ENCODE peak calls at places on chromosomes 7 and 10, in ten cellular contexts. R is caudate nucleus, N is body of pancreas, Y is aorta, J is AG04450, T is small intestine, V is thoracic aorta, M is lung, Z is RWPE1, S is adrenal gland. L is an unnamed sample.

GRCh38 chr10:48604408-48605263 is at the start of gene ARHGAP22:
- DNase-seq in R (peak), N (peak), Y (peak), J (no peak), T (peak), V (peak), M (no peak), Z (peak), S (peak), L (peak)

GRCh38 chr10:49690673-49691356 is 11.4 kb downstream of the C10orf53 start:
- DNase-seq in R (no peak), N (no peak), Y (no peak), J (no peak), T (no peak), V (no peak), M (no peak), Z (no peak), S (no peak), L (no peak)

GRCh38 chr7:27611043-27611442 is 51.6 kb downstream of the HIBADH start:
- DNase-seq in R (no peak), N (no peak), Y (no peak), J (no peak), T (no peak), V (no peak), M (peak), Z (peak), S (no peak), L (no peak)

GRCh38 chr10:131819241-131820072 is 81.4 kb upstream of the PPP2R2D start:
- DNase-seq in R (no peak), N (no peak), Y (peak), J (no peak), T (no peak), V (no peak), M (no peak), Z (no peak), S (no peak), L (no peak)

GRCh38 chr7:91266067-91266930 is 2.1 kb downstream of the FZD1 start:
- DNase-seq in R (no peak), N (no peak), Y (peak), J (no peak), T (no peak), V (no peak), M (no peak), Z (no peak), S (peak), L (peak)

GRCh38 chr7:120691915-120692314 is 166.0 kb downstream of the TSPAN12 start:
- DNase-seq in R (no peak), N (no peak), Y (no peak), J (no peak), T (no peak), V (no peak), M (no peak), Z (no peak), S (no peak), L (no peak)

GRCh38 chr10:112083526-112083925 is 100.0 kb downstream of the GPAM start:
- DNase-seq in R (no peak), N (no peak), Y (no peak), J (no peak), T (peak), V (no peak), M (no peak), Z (no peak), S (no peak), L (no peak)

GRCh38 chr7:100642534-100642907 is 1.2 kb upstream of the TFR2 start:
- DNase-seq in R (no peak), N (no peak), Y (no peak), J (no peak), T (peak), V (no peak), M (no peak), Z (no peak), S (no peak), L (no peak)

DNA sequence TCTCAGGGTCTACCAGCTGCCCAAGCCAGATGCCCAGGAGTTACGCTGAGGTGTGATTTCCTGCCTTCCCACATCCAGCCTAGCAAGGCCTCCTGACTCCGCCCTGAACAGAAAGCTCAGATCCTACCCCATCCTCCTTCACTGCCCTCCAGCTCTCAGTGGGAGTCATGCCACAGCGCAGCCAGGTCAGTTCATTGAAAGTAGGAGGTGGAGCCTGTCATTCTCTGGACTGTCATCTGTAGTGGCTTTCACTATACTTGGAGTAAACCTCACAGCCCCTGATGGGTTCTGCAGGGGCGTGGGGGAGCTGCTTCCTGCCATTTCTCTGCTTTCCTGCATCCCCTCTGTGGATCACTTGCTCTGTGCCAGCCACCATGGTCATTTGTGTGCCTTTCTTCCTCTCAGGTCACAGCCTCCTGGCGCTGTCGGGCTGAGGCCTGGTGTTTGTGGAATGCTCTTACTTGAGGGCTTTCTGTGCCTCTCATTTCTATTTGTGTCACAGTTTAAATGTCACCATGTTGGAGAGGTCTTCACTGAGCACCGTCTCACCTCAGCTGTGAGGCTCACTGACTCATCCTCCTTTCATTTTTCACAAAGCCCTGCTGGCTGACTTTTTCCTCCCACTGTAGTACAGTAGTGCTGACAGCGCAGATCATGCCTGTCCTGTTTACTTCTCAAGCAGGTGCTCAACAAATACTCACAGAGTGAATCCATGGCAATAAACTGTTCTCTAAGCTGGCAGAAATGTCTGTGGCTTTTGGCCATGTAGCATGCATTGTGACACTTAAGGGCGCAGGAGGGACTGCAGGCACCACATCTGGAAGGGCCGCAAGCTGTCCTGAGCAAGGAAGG is 61.0 kb upstream of the TMEM248 start:
- DNase-seq in R (no peak), N (no peak), Y (no peak), J (no peak), T (no peak), V (no peak), M (no peak), Z (no peak), S (peak), L (no peak)
- H3K27ac ChIP-seq in R (peak), N (no peak), Y (no peak), J (no peak), T (peak), V (no peak), M (no peak), Z (no peak), S (no peak), L (peak)

GRCh38 chr7:143013897-143014296 is 13.0 kb downstream of the OR9A2 start:
- DNase-seq in R (no peak), N (no peak), Y (no peak), J (peak), T (no peak), V (no peak), M (no peak), Z (no peak), S (peak), L (no peak)

GRCh38 chr7:143016996-143017395 is 9.9 kb downstream of the OR9A2 start:
- DNase-seq in R (no peak), N (no peak), Y (no peak), J (no peak), T (no peak), V (no peak), M (no peak), Z (no peak), S (no peak), L (no peak)

GRCh38 chr7:143013473-143013872 is 13.5 kb downstream of the OR9A2 start:
- DNase-seq in R (no peak), N (peak), Y (no peak), J (no peak), T (no peak), V (no peak), M (no peak), Z (no peak), S (no peak), L (no peak)

GRCh38 chr7:143015102-143015501 is 11.8 kb downstream of the OR9A2 start:
- DNase-seq in R (no peak), N (no peak), Y (no peak), J (no peak), T (no peak), V (no peak), M (no peak), Z (no peak), S (no peak), L (no peak)

DNA sequence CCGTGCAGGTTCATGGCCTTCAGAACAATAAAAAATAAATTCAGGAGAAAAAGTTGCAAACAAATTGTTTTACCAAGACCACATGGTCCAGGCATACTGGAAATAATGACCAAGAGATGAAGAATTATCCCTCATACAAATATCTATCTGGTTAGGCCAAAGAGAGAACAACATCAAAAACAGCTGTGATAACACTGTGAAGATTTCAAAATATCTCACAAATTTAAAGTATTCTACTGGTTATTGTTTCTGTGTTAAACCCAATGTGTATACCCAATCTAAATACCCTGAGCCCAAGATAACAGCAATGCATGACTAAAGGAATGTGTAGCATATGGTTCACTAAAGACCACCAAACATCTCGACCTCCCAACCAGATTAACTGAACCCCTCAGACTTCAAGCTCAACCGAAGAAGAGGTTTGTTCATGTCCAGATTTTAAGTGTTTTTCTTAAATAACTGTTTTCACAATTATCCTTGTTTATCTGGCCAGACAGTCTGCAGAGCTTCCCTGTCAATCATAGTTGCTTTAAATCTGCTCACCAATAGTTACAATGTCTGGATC is 10.9 kb downstream of the OR9A2 start:
- DNase-seq in R (no peak), N (no peak), Y (no peak), J (no peak), T (no peak), V (no peak), M (no peak), Z (no peak), S (no peak), L (no peak)
- H3K27ac ChIP-seq in R (no peak), N (no peak), Y (no peak), J (no peak), T (no peak), V (no peak), M (no peak), Z (no peak), S (no peak), L (no peak)

GRCh38 chr10:75778665-75779064 is 347.2 kb downstream of the LRMDA start:
- DNase-seq in R (no peak), N (no peak), Y (no peak), J (no peak), T (no peak), V (no peak), M (no peak), Z (no peak), S (no peak), L (no peak)
- H3K27ac ChIP-seq in R (no peak), N (no peak), Y (no peak), J (no peak), T (no peak), V (peak), M (no peak), Z (no peak), S (no peak), L (peak)

GRCh38 chr7:127887096-127887495 is 144.1 kb downstream of the LRRC4 start:
- DNase-seq in R (no peak), N (no peak), Y (no peak), J (no peak), T (no peak), V (no peak), M (no peak), Z (no peak), S (no peak), L (no peak)

GRCh38 chr7:127886248-127886647 is 145.0 kb downstream of the LRRC4 start:
- DNase-seq in R (no peak), N (no peak), Y (no peak), J (no peak), T (peak), V (no peak), M (no peak), Z (no peak), S (no peak), L (no peak)

GRCh38 chr7:127885843-127886242 is 145.4 kb downstream of the LRRC4 start:
- DNase-seq in R (no peak), N (peak), Y (no peak), J (no peak), T (no peak), V (peak), M (no peak), Z (no peak), S (peak), L (no peak)

GRCh38 chr7:127884066-127884559 is 147.1 kb downstream of the LRRC4 start:
- DNase-seq in R (no peak), N (peak), Y (no peak), J (no peak), T (peak), V (no peak), M (no peak), Z (no peak), S (no peak), L (peak)

DNA sequence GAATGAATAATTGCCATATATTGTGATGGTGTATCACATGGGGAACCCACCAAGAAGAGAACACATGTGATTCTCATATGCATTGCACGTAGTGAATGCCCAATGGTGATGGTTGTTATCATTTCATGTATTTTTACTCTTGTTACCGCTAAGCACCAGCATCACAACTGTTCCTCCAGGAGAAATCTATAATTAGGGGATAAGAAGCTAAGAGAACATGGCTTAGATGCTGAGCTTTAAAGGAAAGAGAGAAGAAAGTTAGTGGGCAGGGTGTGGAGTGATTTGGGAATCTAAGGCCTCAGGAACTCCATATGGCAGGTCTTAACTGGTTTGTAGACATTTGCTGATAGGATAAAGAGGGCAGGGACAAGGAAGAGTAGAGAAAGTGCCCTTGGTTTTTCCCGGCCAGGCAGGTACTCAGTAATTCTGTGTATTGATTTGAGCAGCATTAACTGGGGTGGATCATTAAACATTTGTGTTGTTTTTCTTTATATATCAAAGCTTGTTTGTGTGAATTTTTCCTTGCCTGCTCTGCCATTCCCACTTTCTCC is 145.9 kb downstream of the LRRC4 start:
- DNase-seq in R (no peak), N (no peak), Y (no peak), J (no peak), T (peak), V (no peak), M (no peak), Z (no peak), S (no peak), L (no peak)
- H3K27ac ChIP-seq in R (no peak), N (peak), Y (peak), J (no peak), T (no peak), V (no peak), M (no peak), Z (no peak), S (no peak), L (peak)

GRCh38 chr10:116706281-116706680 is 36.1 kb downstream of the HSPA12A start:
- DNase-seq in R (no peak), N (no peak), Y (no peak), J (no peak), T (no peak), V (no peak), M (no peak), Z (no peak), S (no peak), L (no peak)
- H3K27ac ChIP-seq in R (no peak), N (no peak), Y (no peak), J (no peak), T (no peak), V (no peak), M (no peak), Z (no peak), S (no peak), L (no peak)

GRCh38 chr7:151924508-151924907 is 31.7 kb upstream of the GALNTL5 start:
- DNase-seq in R (no peak), N (no peak), Y (no peak), J (no peak), T (peak), V (no peak), M (no peak), Z (no peak), S (no peak), L (no peak)

GRCh38 chr7:151925446-151926335 is 30.6 kb upstream of the GALNTL5 start:
- DNase-seq in R (peak), N (peak), Y (no peak), J (no peak), T (peak), V (no peak), M (no peak), Z (no peak), S (peak), L (peak)

GRCh38 chr7:151926336-151926712 is 29.9 kb upstream of the GALNTL5 start:
- DNase-seq in R (no peak), N (no peak), Y (no peak), J (no peak), T (no peak), V (no peak), M (no peak), Z (no peak), S (no peak), L (no peak)

GRCh38 chr7:151927540-151927939 is 28.7 kb upstream of the GALNTL5 start:
- DNase-seq in R (no peak), N (no peak), Y (no peak), J (no peak), T (no peak), V (no peak), M (no peak), Z (no peak), S (no peak), L (no peak)

DNA sequence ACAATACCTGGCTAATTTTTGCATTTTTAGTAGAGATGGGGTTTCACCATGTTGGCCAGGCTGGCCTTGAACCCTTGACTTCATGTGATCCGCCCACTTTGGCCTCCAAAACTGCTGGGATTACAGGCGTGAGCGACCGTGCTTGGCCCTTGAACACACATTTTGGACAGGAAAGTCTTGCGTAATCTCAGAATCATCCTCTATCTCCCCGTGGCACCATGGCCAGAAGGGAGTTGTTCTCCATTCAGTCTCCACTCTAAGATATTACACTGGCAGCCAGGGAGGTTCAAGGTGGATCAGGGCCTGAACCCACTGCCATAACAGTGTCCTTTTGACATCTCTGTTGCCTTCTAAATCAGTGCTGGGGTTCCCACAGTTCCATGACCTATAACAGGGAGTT is 29.2 kb upstream of the GALNTL5 start:
- DNase-seq in R (no peak), N (no peak), Y (no peak), J (no peak), T (no peak), V (no peak), M (no peak), Z (no peak), S (no peak), L (no peak)
- H3K27ac ChIP-seq in R (no peak), N (no peak), Y (no peak), J (no peak), T (no peak), V (no peak), M (no peak), Z (no peak), S (no peak), L (no peak)

DNA sequence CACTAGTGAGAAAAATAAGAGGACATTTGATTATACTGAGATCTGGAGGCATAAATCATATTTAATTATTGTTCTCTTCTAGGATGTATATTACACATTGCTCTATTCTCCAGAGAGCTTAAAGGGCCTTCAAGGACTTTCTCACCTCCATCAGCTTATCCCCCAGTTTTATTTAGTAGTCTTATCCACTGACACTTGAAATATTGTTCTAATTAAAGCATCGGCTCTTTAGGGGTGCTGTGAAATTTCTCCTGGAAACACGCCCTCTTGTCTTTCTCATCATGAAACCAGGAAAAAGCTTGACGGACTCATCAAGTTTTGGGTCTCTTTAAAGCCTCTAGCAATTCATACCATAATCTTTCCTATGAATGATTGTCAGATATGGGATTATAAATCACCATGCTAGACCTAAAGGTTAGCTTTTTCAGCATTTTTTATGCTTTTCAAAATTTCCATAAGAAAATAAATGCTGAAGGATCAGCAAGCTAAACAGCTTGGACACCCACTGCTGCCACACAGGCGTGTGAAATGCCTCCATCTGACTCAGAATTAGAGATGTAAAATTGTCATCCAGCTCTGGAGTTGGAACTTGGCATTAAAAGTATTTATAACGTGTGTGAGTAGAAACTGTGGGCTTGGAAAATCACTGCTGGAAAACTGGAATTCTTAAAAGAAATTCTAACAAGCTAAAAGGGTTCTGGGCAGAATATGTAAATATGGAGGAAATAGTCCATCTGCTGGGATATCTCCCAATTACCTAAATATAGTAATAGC is 216.3 kb downstream of the CHRM2 start:
- DNase-seq in R (no peak), N (no peak), Y (no peak), J (no peak), T (no peak), V (no peak), M (no peak), Z (no peak), S (no peak), L (no peak)
- H3K27ac ChIP-seq in R (no peak), N (no peak), Y (no peak), J (peak), T (no peak), V (no peak), M (no peak), Z (no peak), S (no peak), L (peak)

DNA sequence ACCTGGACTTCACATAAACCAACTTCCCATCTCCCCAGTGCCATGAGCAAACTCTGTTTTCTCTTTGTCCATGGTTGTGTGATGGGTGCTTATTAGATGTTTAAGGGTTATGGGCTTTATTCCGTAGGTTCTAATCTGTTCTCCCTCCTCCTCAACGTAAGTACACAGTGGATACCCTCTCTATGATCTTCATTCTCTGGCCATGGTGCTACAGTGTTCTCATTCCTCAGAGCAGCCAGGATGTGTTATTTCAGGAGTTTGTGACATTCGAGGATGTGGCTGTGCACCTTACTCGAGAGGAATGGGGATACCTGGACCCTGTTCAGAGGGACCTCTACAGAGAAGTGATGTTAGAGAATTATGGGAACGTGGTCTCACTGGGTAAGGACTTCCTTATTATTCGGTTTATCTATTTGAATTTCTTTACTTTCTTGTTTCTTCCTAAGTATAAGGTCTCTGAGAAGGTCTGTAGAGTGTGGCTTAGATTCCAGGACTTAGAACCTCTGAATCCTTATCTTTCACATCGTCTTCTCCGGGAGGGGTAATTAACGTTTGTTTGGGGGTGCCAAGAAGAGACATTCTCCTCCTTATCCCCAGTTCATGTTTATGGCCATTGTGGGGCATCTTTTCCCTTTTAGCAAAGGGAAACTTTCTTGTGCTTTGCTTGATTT is 3.8 kb downstream of the ZNF655 start:
- DNase-seq in R (no peak), N (no peak), Y (no peak), J (no peak), T (no peak), V (no peak), M (no peak), Z (no peak), S (no peak), L (no peak)
- H3K27ac ChIP-seq in R (peak), N (no peak), Y (no peak), J (peak), T (peak), V (no peak), M (no peak), Z (peak), S (no peak), L (no peak)

L was measured in left ventricle myocardium inferior.